ENCODE peak calls at places on chromosomes 3 and 15, in nine cellular contexts. One of them, this sample, is unnamed.

GRCh38 chr3:185353823-185354614 is 8.9 kb upstream of the MAP3K13 start:
- DNase-seq in midbrain: peak
- DNase-seq in NCI-H774: peak
- DNase-seq in HL-60: peak
- DNase-seq in stimulated activated naive B cell treated with anti-CD40 and anti-IgM and Interleukin-4, amounts not matched to agents 10 μg/mL and 1 μg/mL and 100 μg/mL, for 72 hours: peak
- DNase-seq in EL: peak
- DNase-seq in NAMALWA: peak
- DNase-seq in stimulated activated CD4-positive, alpha-beta T cell treated with anti-CD3 and anti-CD28 coated beads, Interleukin-4, amount 100 ng/mL, for 24 hours: peak
- DNase-seq in suprapubic skin: no peak
- DNase-seq in this sample: peak

GRCh38 chr15:35038655-35039534 is 46.2 kb downstream of the NANOGP8 start:
- DNase-seq in HL-60: no peak
- DNase-seq in suprapubic skin: no peak
- DNase-seq in EL: peak
- DNase-seq in stimulated activated naive B cell treated with anti-CD40 and anti-IgM and Interleukin-4, amounts not matched to agents 10 μg/mL and 1 μg/mL and 100 μg/mL, for 72 hours: no peak
- DNase-seq in NAMALWA: no peak
- DNase-seq in midbrain: no peak
- DNase-seq in NCI-H774: no peak
- DNase-seq in stimulated activated CD4-positive, alpha-beta T cell treated with anti-CD3 and anti-CD28 coated beads, Interleukin-4, amount 100 ng/mL, for 24 hours: no peak
- DNase-seq in this sample: no peak

GRCh38 chr3:8532251-8532831 is 30.7 kb downstream of the LMCD1 start:
- DNase-seq in NCI-H774: no peak
- DNase-seq in midbrain: no peak
- DNase-seq in suprapubic skin: no peak
- DNase-seq in HL-60: no peak
- DNase-seq in NAMALWA: no peak
- DNase-seq in EL: peak
- DNase-seq in stimulated activated naive B cell treated with anti-CD40 and anti-IgM and Interleukin-4, amounts not matched to agents 10 μg/mL and 1 μg/mL and 100 μg/mL, for 72 hours: no peak
- DNase-seq in stimulated activated CD4-positive, alpha-beta T cell treated with anti-CD3 and anti-CD28 coated beads, Interleukin-4, amount 100 ng/mL, for 24 hours: no peak
- DNase-seq in this sample: no peak

GRCh38 chr15:80677041-80677440 is 18.1 kb upstream of the ABHD17C start:
- DNase-seq in stimulated activated CD4-positive, alpha-beta T cell treated with anti-CD3 and anti-CD28 coated beads, Interleukin-4, amount 100 ng/mL, for 24 hours: no peak
- DNase-seq in NCI-H774: no peak
- DNase-seq in EL: no peak
- DNase-seq in NAMALWA: no peak
- DNase-seq in HL-60: no peak
- DNase-seq in midbrain: no peak
- DNase-seq in stimulated activated naive B cell treated with anti-CD40 and anti-IgM and Interleukin-4, amounts not matched to agents 10 μg/mL and 1 μg/mL and 100 μg/mL, for 72 hours: no peak
- DNase-seq in suprapubic skin: no peak
- DNase-seq in this sample: no peak

GRCh38 chr3:145182196-145182911 is 978.6 kb downstream of the PLOD2 start:
- DNase-seq in HL-60: no peak
- DNase-seq in stimulated activated CD4-positive, alpha-beta T cell treated with anti-CD3 and anti-CD28 coated beads, Interleukin-4, amount 100 ng/mL, for 24 hours: no peak
- DNase-seq in stimulated activated naive B cell treated with anti-CD40 and anti-IgM and Interleukin-4, amounts not matched to agents 10 μg/mL and 1 μg/mL and 100 μg/mL, for 72 hours: no peak
- DNase-seq in NCI-H774: no peak
- DNase-seq in suprapubic skin: no peak
- DNase-seq in midbrain: no peak
- DNase-seq in EL: no peak
- DNase-seq in NAMALWA: no peak
- DNase-seq in this sample: no peak

GRCh38 chr3:49715611-49716121 is 3.8 kb downstream of the AMIGO3 start:
- DNase-seq in midbrain: no peak
- DNase-seq in suprapubic skin: peak
- DNase-seq in stimulated activated CD4-positive, alpha-beta T cell treated with anti-CD3 and anti-CD28 coated beads, Interleukin-4, amount 100 ng/mL, for 24 hours: no peak
- DNase-seq in NAMALWA: no peak
- DNase-seq in stimulated activated naive B cell treated with anti-CD40 and anti-IgM and Interleukin-4, amounts not matched to agents 10 μg/mL and 1 μg/mL and 100 μg/mL, for 72 hours: no peak
- DNase-seq in NCI-H774: no peak
- DNase-seq in EL: no peak
- DNase-seq in HL-60: no peak
- DNase-seq in this sample: no peak

GRCh38 chr15:52733696-52734255 is 54.6 kb upstream of the ATOSA start:
- DNase-seq in midbrain: no peak
- DNase-seq in NAMALWA: no peak
- DNase-seq in EL: no peak
- DNase-seq in NCI-H774: no peak
- DNase-seq in stimulated activated CD4-positive, alpha-beta T cell treated with anti-CD3 and anti-CD28 coated beads, Interleukin-4, amount 100 ng/mL, for 24 hours: no peak
- DNase-seq in suprapubic skin: no peak
- DNase-seq in stimulated activated naive B cell treated with anti-CD40 and anti-IgM and Interleukin-4, amounts not matched to agents 10 μg/mL and 1 μg/mL and 100 μg/mL, for 72 hours: no peak
- DNase-seq in HL-60: no peak
- DNase-seq in this sample: no peak

GRCh38 chr3:10992017-10992945 is at the start of gene SLC6A1:
- DNase-seq in stimulated activated naive B cell treated with anti-CD40 and anti-IgM and Interleukin-4, amounts not matched to agents 10 μg/mL and 1 μg/mL and 100 μg/mL, for 72 hours: no peak
- DNase-seq in HL-60: no peak
- DNase-seq in NCI-H774: no peak
- DNase-seq in midbrain: peak
- DNase-seq in stimulated activated CD4-positive, alpha-beta T cell treated with anti-CD3 and anti-CD28 coated beads, Interleukin-4, amount 100 ng/mL, for 24 hours: no peak
- DNase-seq in EL: no peak
- DNase-seq in NAMALWA: no peak
- DNase-seq in suprapubic skin: no peak
- DNase-seq in this sample: no peak

GRCh38 chr3:112976001-112976400 is 1.1 kb upstream of the CD200R1 start:
- DNase-seq in stimulated activated CD4-positive, alpha-beta T cell treated with anti-CD3 and anti-CD28 coated beads, Interleukin-4, amount 100 ng/mL, for 24 hours: no peak
- DNase-seq in HL-60: no peak
- DNase-seq in midbrain: no peak
- DNase-seq in NCI-H774: no peak
- DNase-seq in suprapubic skin: no peak
- DNase-seq in EL: no peak
- DNase-seq in stimulated activated naive B cell treated with anti-CD40 and anti-IgM and Interleukin-4, amounts not matched to agents 10 μg/mL and 1 μg/mL and 100 μg/mL, for 72 hours: no peak
- DNase-seq in NAMALWA: no peak
- DNase-seq in this sample: no peak

GRCh38 chr3:2154596-2154995 is 55.9 kb downstream of the CNTN4 start:
- DNase-seq in suprapubic skin: no peak
- DNase-seq in EL: no peak
- DNase-seq in midbrain: no peak
- DNase-seq in NAMALWA: no peak
- DNase-seq in stimulated activated naive B cell treated with anti-CD40 and anti-IgM and Interleukin-4, amounts not matched to agents 10 μg/mL and 1 μg/mL and 100 μg/mL, for 72 hours: no peak
- DNase-seq in stimulated activated CD4-positive, alpha-beta T cell treated with anti-CD3 and anti-CD28 coated beads, Interleukin-4, amount 100 ng/mL, for 24 hours: no peak
- DNase-seq in NCI-H774: no peak
- DNase-seq in HL-60: no peak
- DNase-seq in this sample: no peak

GRCh38 chr15:96372554-96372953 is 42.1 kb downstream of the NR2F2 start:
- DNase-seq in stimulated activated naive B cell treated with anti-CD40 and anti-IgM and Interleukin-4, amounts not matched to agents 10 μg/mL and 1 μg/mL and 100 μg/mL, for 72 hours: no peak
- DNase-seq in midbrain: no peak
- DNase-seq in NCI-H774: no peak
- DNase-seq in HL-60: no peak
- DNase-seq in suprapubic skin: no peak
- DNase-seq in stimulated activated CD4-positive, alpha-beta T cell treated with anti-CD3 and anti-CD28 coated beads, Interleukin-4, amount 100 ng/mL, for 24 hours: no peak
- DNase-seq in NAMALWA: no peak
- DNase-seq in EL: no peak
- DNase-seq in this sample: no peak

GRCh38 chr3:71972031-71972430 is 187.1 kb upstream of the PROK2 start:
- DNase-seq in NCI-H774: no peak
- DNase-seq in HL-60: no peak
- DNase-seq in NAMALWA: no peak
- DNase-seq in suprapubic skin: no peak
- DNase-seq in stimulated activated naive B cell treated with anti-CD40 and anti-IgM and Interleukin-4, amounts not matched to agents 10 μg/mL and 1 μg/mL and 100 μg/mL, for 72 hours: no peak
- DNase-seq in midbrain: no peak
- DNase-seq in EL: peak
- DNase-seq in stimulated activated CD4-positive, alpha-beta T cell treated with anti-CD3 and anti-CD28 coated beads, Interleukin-4, amount 100 ng/mL, for 24 hours: no peak
- DNase-seq in this sample: no peak

GRCh38 chr3:41216993-41217392 is 17.7 kb downstream of the CTNNB1 start:
- DNase-seq in EL: peak
- DNase-seq in suprapubic skin: no peak
- DNase-seq in NAMALWA: no peak
- DNase-seq in stimulated activated CD4-positive, alpha-beta T cell treated with anti-CD3 and anti-CD28 coated beads, Interleukin-4, amount 100 ng/mL, for 24 hours: no peak
- DNase-seq in NCI-H774: no peak
- DNase-seq in HL-60: no peak
- DNase-seq in midbrain: no peak
- DNase-seq in stimulated activated naive B cell treated with anti-CD40 and anti-IgM and Interleukin-4, amounts not matched to agents 10 μg/mL and 1 μg/mL and 100 μg/mL, for 72 hours: no peak
- DNase-seq in this sample: no peak

GRCh38 chr3:89107461-89108035 is at the start of gene EPHA3:
- DNase-seq in stimulated activated naive B cell treated with anti-CD40 and anti-IgM and Interleukin-4, amounts not matched to agents 10 μg/mL and 1 μg/mL and 100 μg/mL, for 72 hours: peak
- DNase-seq in EL: peak
- DNase-seq in NCI-H774: peak
- DNase-seq in NAMALWA: no peak
- DNase-seq in suprapubic skin: peak
- DNase-seq in HL-60: no peak
- DNase-seq in stimulated activated CD4-positive, alpha-beta T cell treated with anti-CD3 and anti-CD28 coated beads, Interleukin-4, amount 100 ng/mL, for 24 hours: peak
- DNase-seq in midbrain: peak
- DNase-seq in this sample: no peak

GRCh38 chr15:90583471-90584252 is 53.9 kb downstream of the CRTC3 start:
- DNase-seq in NAMALWA: no peak
- DNase-seq in HL-60: no peak
- DNase-seq in midbrain: peak
- DNase-seq in NCI-H774: no peak
- DNase-seq in stimulated activated naive B cell treated with anti-CD40 and anti-IgM and Interleukin-4, amounts not matched to agents 10 μg/mL and 1 μg/mL and 100 μg/mL, for 72 hours: no peak
- DNase-seq in suprapubic skin: no peak
- DNase-seq in stimulated activated CD4-positive, alpha-beta T cell treated with anti-CD3 and anti-CD28 coated beads, Interleukin-4, amount 100 ng/mL, for 24 hours: no peak
- DNase-seq in EL: no peak
- DNase-seq in this sample: no peak

GRCh38 chr3:146092230-146092629 is 68.8 kb downstream of the PLOD2 start:
- DNase-seq in midbrain: peak
- DNase-seq in stimulated activated naive B cell treated with anti-CD40 and anti-IgM and Interleukin-4, amounts not matched to agents 10 μg/mL and 1 μg/mL and 100 μg/mL, for 72 hours: no peak
- DNase-seq in HL-60: no peak
- DNase-seq in NCI-H774: no peak
- DNase-seq in suprapubic skin: no peak
- DNase-seq in NAMALWA: no peak
- DNase-seq in EL: no peak
- DNase-seq in stimulated activated CD4-positive, alpha-beta T cell treated with anti-CD3 and anti-CD28 coated beads, Interleukin-4, amount 100 ng/mL, for 24 hours: no peak
- DNase-seq in this sample: no peak

GRCh38 chr15:70504305-70504951 is 258.9 kb downstream of the UACA start:
- DNase-seq in stimulated activated CD4-positive, alpha-beta T cell treated with anti-CD3 and anti-CD28 coated beads, Interleukin-4, amount 100 ng/mL, for 24 hours: peak
- DNase-seq in NCI-H774: no peak
- DNase-seq in stimulated activated naive B cell treated with anti-CD40 and anti-IgM and Interleukin-4, amounts not matched to agents 10 μg/mL and 1 μg/mL and 100 μg/mL, for 72 hours: peak
- DNase-seq in EL: peak
- DNase-seq in suprapubic skin: no peak
- DNase-seq in HL-60: peak
- DNase-seq in NAMALWA: peak
- DNase-seq in midbrain: peak
- DNase-seq in this sample: no peak